ENCODE peak calls at places on chromosomes 6 and 20, in eight cellular contexts. D, I, G, B, P, T, J and N are unnamed samples.

GRCh38 chr6:118542184-118542952 is 5.7 kb upstream of the PLN start:
- DNase-seq in D (no peak), I (no peak), G (no peak), B (no peak), P (no peak), T (no peak), J (no peak), N (no peak)

GRCh38 chr6:145784683-145785082 is 29.9 kb downstream of the FBXO30 start:
- DNase-seq in D (no peak), I (no peak), G (no peak), B (no peak), P (no peak), T (no peak), J (no peak), N (no peak)

GRCh38 chr20:58700121-58700780 is 7.7 kb downstream of the NPEPL1 start:
- DNase-seq in D (no peak), I (no peak), G (no peak), B (no peak), P (no peak), T (no peak), J (no peak), N (no peak)

GRCh38 chr20:18879262-18879661 is 65.7 kb downstream of the SCP2D1 start:
- DNase-seq in D (peak), I (no peak), G (no peak), B (no peak), P (no peak), T (no peak), J (no peak), N (no peak)

GRCh38 chr6:159982726-159983506 is 14.0 kb downstream of the IGF2R start:
- DNase-seq in D (no peak), I (no peak), G (no peak), B (no peak), P (no peak), T (no peak), J (no peak), N (no peak)

GRCh38 chr6:137863126-137863996 is 3.7 kb upstream of the TNFAIP3 start:
- DNase-seq in D (no peak), I (no peak), G (no peak), B (no peak), P (no peak), T (no peak), J (no peak), N (no peak)

GRCh38 chr6:106693343-106693742 is 64.0 kb downstream of the QRSL1 start:
- DNase-seq in D (no peak), I (no peak), G (no peak), B (no peak), P (no peak), T (no peak), J (no peak), N (no peak)

GRCh38 chr6:57190140-57190539 is 18.0 kb downstream of the BAG2 start:
- DNase-seq in D (no peak), I (no peak), G (no peak), B (no peak), P (no peak), T (no peak), J (no peak), N (no peak)

GRCh38 chr6:31702421-31702818 is 704 bp downstream of the ABHD16A start:
- DNase-seq in D (no peak), I (peak), G (peak), B (peak), P (no peak), T (no peak), J (no peak), N (no peak)

GRCh38 chr6:69622924-69623323 is 173.9 kb downstream of the LMBRD1 start:
- DNase-seq in D (no peak), I (no peak), G (no peak), B (no peak), P (no peak), T (no peak), J (no peak), N (no peak)

GRCh38 chr6:139530551-139530950 is 156.1 kb upstream of the CITED2 start:
- DNase-seq in D (no peak), I (no peak), G (no peak), B (no peak), P (no peak), T (no peak), J (no peak), N (no peak)

GRCh38 chr6:29564875-29565274 is 5.3 kb upstream of the UBD start:
- DNase-seq in D (no peak), I (no peak), G (no peak), B (no peak), P (no peak), T (no peak), J (no peak), N (no peak)

GRCh38 chr20:33832113-33832853 is 21.1 kb downstream of the CHMP4B start:
- DNase-seq in D (no peak), I (no peak), G (no peak), B (peak), P (no peak), T (no peak), J (no peak), N (peak)

GRCh38 chr6:170208651-170209353 is 82.1 kb downstream of the DLL1 start:
- DNase-seq in D (no peak), I (no peak), G (no peak), B (peak), P (no peak), T (no peak), J (no peak), N (no peak)

GRCh38 chr6:168326294-168327261 is 7.0 kb upstream of the DACT2 start:
- DNase-seq in D (no peak), I (no peak), G (no peak), B (no peak), P (no peak), T (no peak), J (no peak), N (no peak)

GRCh38 chr20:57469418-57470211 is 55.3 kb downstream of the CTCFL start:
- DNase-seq in D (no peak), I (no peak), G (no peak), B (no peak), P (no peak), T (no peak), J (no peak), N (no peak)

GRCh38 chr20:45049904-45050471 is 50.9 kb downstream of the KCNS1 start:
- DNase-seq in D (no peak), I (no peak), G (no peak), B (no peak), P (no peak), T (no peak), J (peak), N (no peak)

GRCh38 chr6:1498491-1499113 is 109.2 kb downstream of the FOXF2 start:
- DNase-seq in D (no peak), I (no peak), G (no peak), B (no peak), P (no peak), T (no peak), J (no peak), N (no peak)

GRCh38 chr20:63054695-63055240 is 48.0 kb upstream of the BHLHE23 start:
- DNase-seq in D (no peak), I (no peak), G (no peak), B (no peak), P (no peak), T (no peak), J (no peak), N (no peak)

GRCh38 chr20:43691928-43692524 is 25.1 kb downstream of the MYBL2 start:
- DNase-seq in D (peak), I (peak), G (peak), B (peak), P (peak), T (peak), J (no peak), N (peak)

GRCh38 chr20:38498909-38499308 is 26.3 kb downstream of the RALGAPB start:
- DNase-seq in D (no peak), I (no peak), G (no peak), B (no peak), P (no peak), T (no peak), J (no peak), N (no peak)

GRCh38 chr6:49541936-49542335 is 8.5 kb upstream of the C6orf141 start:
- DNase-seq in D (no peak), I (no peak), G (peak), B (no peak), P (no peak), T (no peak), J (no peak), N (no peak)

GRCh38 chr6:16205377-16206144 is 32.8 kb upstream of the GMPR start:
- DNase-seq in D (no peak), I (no peak), G (no peak), B (no peak), P (no peak), T (peak), J (no peak), N (no peak)

GRCh38 chr6:127483399-127484055 is 24.3 kb upstream of the KIAA0408 start:
- DNase-seq in D (no peak), I (no peak), G (no peak), B (no peak), P (no peak), T (no peak), J (no peak), N (no peak)